ENCODE peak calls at places on chromosomes 1 and 21, in four cellular contexts. One of them, this sample, is unnamed.

GRCh38 chr1:149844096-149844495 is 55.3 kb upstream of the BOLA1 start:
- DNase-seq in tibial nerve: no peak
- DNase-seq in Peyer's patch: peak
- DNase-seq in ovary: no peak
- DNase-seq in this sample: peak

GRCh38 chr1:17232759-17233661 is 15.9 kb upstream of the PADI3 start:
- DNase-seq in tibial nerve: no peak
- DNase-seq in Peyer's patch: no peak
- DNase-seq in ovary: no peak
- DNase-seq in this sample: no peak

GRCh38 chr1:236280438-236281285 is 1.1 kb downstream of the ERO1B start:
- DNase-seq in tibial nerve: no peak
- DNase-seq in Peyer's patch: peak
- DNase-seq in ovary: no peak
- DNase-seq in this sample: no peak

GRCh38 chr1:225657462-225657989 is 4.6 kb upstream of the ENAH start:
- DNase-seq in tibial nerve: no peak
- DNase-seq in Peyer's patch: no peak
- DNase-seq in ovary: no peak
- DNase-seq in this sample: no peak

GRCh38 chr1:223411309-223411708 is 18.1 kb downstream of the CCDC185 start:
- DNase-seq in tibial nerve: no peak
- DNase-seq in Peyer's patch: no peak
- DNase-seq in ovary: no peak
- DNase-seq in this sample: no peak

GRCh38 chr1:32241011-32241763 is 5.8 kb upstream of the FAM167B start:
- DNase-seq in tibial nerve: peak
- DNase-seq in Peyer's patch: peak
- DNase-seq in ovary: peak
- DNase-seq in this sample: peak

GRCh38 chr1:47568763-47569162 is 130.9 kb downstream of the FOXD2 start:
- DNase-seq in tibial nerve: peak
- DNase-seq in Peyer's patch: no peak
- DNase-seq in ovary: no peak
- DNase-seq in this sample: peak

GRCh38 chr1:241532173-241532553 is at the start of gene KMO:
- DNase-seq in tibial nerve: no peak
- DNase-seq in Peyer's patch: no peak
- DNase-seq in ovary: no peak
- DNase-seq in this sample: no peak

GRCh38 chr21:21019681-21020080 is 21.5 kb downstream of the NCAM2 start:
- DNase-seq in tibial nerve: no peak
- DNase-seq in Peyer's patch: no peak
- DNase-seq in ovary: no peak
- DNase-seq in this sample: no peak

GRCh38 chr1:209723265-209723664 is 18.6 kb downstream of the HSD11B1 start:
- DNase-seq in tibial nerve: no peak
- DNase-seq in Peyer's patch: no peak
- DNase-seq in ovary: no peak
- DNase-seq in this sample: no peak

GRCh38 chr1:89692601-89693503 is 59.9 kb downstream of the LRRC8C start:
- DNase-seq in tibial nerve: no peak
- DNase-seq in Peyer's patch: peak
- DNase-seq in ovary: no peak
- DNase-seq in this sample: no peak

DNA sequence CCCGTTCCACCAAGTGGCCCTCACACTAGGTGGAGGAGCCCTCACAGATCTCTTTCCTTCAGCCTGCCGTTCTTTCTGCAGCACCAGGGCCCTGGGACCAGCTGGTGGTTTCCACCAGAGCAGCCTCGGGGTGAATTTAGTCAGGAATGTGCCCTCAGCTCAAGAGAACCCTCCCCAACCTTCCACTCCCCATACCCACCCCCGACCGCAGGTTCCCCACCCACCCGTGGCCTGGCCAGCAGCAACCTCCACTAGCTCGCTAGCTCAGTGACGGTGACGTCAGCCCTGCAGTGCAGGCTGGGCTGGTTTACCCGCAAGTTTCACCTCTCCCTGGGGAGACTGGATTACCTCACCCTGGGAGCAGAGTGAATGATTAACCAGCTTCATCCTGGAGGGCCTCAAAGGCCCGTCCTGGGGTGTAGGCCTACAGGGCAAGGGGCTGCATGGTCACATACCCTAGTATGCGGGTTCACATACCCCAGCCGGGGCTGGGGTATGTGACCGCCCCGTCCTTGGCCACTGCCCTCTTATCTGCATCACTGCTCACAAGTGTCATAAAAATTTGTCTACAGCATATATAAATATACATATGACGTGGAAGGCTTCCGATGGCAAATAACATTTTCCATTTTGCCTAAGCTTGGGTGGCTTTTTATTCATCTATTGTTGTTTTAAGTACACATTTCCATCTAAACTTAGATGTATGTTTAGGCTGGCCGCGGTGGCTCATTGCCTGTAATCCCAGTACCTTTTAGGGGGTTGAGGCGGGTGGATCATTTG is 24.5 kb downstream of the ELF3 start:
- DNase-seq in tibial nerve: peak
- DNase-seq in Peyer's patch: no peak
- DNase-seq in ovary: no peak
- DNase-seq in this sample: peak
- TF ChIP-seq POLR2A in tibial nerve: no peak
- TF ChIP-seq POLR2A in Peyer's patch: peak
- TF ChIP-seq POLR2A in ovary: no peak
- TF ChIP-seq POLR2A in this sample: no peak

DNA sequence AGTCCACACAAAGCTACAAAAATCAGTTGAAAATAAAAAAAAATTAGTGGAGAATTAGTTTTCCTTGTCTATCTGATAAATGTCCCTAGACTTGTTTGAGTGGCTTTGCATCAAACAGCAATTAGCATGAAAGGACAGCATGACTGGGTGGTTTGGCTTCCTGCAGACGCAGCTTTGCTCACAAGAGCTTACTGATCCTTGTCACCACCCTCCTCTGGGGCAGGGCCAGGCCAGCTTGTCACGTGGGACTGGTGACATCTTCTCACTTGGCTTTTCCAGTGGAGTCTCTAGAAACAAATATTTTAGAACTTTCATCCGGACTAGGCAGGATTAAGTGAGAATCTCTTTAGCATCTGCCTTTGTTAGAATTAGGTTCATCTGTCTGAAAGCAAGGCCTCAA is 76.0 kb upstream of the OLIG2 start:
- DNase-seq in tibial nerve: no peak
- DNase-seq in Peyer's patch: no peak
- DNase-seq in ovary: no peak
- DNase-seq in this sample: no peak
- TF ChIP-seq POLR2A in tibial nerve: no peak
- TF ChIP-seq POLR2A in Peyer's patch: no peak
- TF ChIP-seq POLR2A in ovary: no peak
- TF ChIP-seq POLR2A in this sample: no peak

DNA sequence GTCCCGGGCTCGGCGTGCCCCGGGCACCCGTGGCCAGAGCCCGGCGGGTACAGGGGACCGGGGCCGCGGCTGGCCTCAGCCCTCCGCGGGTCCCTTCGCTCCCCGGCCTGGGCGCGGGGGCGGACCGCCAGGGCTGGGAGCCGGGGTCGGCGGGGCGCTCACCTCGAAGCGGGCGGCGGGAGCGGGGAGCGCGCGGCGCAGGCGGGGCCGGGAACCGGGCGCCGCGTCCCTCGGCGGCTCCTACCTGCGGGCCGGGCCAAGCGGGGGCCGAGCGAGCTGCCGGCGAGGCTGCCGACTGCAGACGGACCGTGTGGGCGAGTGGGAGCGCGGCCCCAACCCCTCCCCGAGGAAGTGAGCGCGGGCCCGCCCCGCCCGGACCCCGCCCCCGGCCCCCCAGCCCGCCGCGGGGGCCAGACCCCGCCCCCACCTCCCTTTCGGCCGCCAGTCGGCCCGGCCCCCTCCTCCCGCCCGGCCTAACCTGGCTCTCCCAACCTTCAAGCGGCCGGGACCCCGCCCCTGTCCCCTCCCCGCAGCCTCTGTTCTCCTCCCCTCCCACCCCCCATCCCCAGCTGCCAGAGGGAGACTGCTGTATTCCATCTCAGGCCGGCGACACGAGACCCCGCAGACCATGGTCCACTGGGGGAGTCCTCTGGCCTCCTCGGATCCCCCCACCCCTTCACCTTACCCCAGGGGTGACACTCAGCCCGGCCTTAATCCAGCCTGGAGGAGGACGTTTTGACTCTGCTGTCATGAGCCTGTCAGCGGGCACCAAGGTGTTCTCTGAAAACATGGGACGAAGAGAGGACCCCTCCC is at the start of gene FHL3:
- DNase-seq in tibial nerve: no peak
- DNase-seq in Peyer's patch: peak
- DNase-seq in ovary: peak
- DNase-seq in this sample: peak
- TF ChIP-seq POLR2A in tibial nerve: peak
- TF ChIP-seq POLR2A in Peyer's patch: no peak
- TF ChIP-seq POLR2A in ovary: no peak
- TF ChIP-seq POLR2A in this sample: peak

DNA sequence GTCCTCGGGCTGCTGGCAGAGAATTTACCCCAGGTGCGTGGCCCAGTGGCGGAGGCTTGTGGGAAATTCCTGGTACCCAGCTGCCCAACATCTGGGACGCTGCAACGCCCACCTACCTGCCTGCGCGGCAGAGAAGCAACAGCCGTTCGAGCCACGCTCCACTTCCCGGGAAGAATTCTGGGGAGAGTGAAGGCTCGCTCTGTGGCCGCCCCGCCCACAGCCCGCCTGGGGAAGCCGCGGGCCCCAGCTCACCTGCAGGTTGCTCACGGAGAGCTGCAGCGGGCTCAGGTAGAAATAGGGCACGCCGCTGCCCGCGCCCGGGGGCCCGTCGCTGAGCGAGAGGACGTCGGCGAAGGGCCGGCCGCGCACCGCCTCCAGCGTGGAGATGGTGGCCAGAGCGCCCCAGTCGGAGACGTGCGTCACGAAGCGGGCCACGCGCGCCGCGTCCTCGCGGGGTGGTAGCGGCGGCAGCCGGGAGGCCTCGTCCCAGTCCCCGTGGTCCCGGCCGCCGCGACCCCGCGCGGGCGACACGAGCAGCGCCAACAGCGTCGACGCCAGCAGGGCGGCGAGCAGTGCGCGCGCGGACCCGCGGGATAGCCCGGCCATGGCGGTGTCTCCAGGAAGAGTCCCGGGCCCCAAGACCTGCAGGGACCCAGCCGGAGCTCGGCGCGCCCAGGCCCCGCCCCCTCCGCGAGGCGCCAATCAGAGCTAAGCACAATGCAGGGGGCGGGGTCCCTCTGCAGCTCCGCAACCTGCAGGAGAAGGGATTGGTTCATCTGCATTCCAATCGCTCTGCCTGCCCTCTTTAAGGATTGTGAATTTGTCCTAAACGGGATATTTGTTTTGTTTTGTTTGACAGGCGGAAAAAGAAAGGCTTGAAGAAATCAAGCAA is at the start of gene CREG1:
- DNase-seq in tibial nerve: peak
- DNase-seq in Peyer's patch: peak
- DNase-seq in ovary: peak
- DNase-seq in this sample: peak
- TF ChIP-seq POLR2A in tibial nerve: peak
- TF ChIP-seq POLR2A in Peyer's patch: peak
- TF ChIP-seq POLR2A in ovary: peak
- TF ChIP-seq POLR2A in this sample: peak

GRCh38 chr21:31932470-31932764 is 59.6 kb downstream of the HUNK start:
- DNase-seq in tibial nerve: no peak
- DNase-seq in Peyer's patch: no peak
- DNase-seq in ovary: no peak
- DNase-seq in this sample: no peak

GRCh38 chr21:31929548-31929947 is 56.7 kb downstream of the HUNK start:
- DNase-seq in tibial nerve: no peak
- DNase-seq in Peyer's patch: no peak
- DNase-seq in ovary: no peak
- DNase-seq in this sample: no peak

GRCh38 chr21:31930001-31930400 is 57.2 kb downstream of the HUNK start:
- DNase-seq in tibial nerve: no peak
- DNase-seq in Peyer's patch: no peak
- DNase-seq in ovary: no peak
- DNase-seq in this sample: no peak

GRCh38 chr21:31927872-31928476 is 55.2 kb downstream of the HUNK start:
- DNase-seq in tibial nerve: no peak
- DNase-seq in Peyer's patch: no peak
- DNase-seq in ovary: no peak
- DNase-seq in this sample: no peak

DNA sequence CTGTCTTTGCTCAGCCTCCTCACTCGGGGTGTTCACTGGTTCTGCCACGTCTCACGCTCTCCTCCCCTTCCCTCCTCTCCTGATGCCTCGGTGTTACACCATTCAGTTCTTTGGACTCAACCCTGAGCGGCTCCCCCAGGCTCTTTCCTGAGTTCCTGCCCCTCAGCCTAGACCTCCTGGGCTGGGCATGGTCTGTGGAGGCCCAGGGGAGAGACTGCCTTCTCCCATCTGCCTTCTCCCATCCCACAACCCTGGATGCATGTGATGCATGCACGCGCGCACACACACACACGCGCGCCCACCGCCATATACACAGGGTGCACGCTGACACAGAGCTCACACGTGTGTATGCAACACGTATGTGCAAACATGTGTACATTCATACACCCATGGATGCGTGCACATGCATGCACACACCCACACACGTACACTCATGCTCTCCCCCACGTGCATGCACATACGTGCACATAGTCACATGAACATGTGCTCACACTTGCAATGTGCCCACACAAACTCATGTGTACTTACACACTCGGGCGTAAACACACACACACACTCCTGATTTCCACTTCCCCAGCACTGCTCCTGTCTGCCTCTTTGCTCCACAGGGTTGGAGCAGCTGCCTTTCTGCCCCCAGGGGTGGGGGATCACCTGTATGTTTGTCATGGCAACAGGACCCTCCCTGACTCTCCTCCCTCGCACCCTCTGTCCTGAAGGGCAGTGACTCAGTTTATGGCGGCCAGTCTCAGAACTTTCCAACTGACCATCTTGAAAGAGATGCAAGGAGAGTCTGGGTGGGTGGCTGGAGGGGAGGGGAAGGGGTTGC is 59.0 kb downstream of the HUNK start:
- DNase-seq in tibial nerve: no peak
- DNase-seq in Peyer's patch: no peak
- DNase-seq in ovary: no peak
- DNase-seq in this sample: no peak
- TF ChIP-seq POLR2A in tibial nerve: no peak
- TF ChIP-seq POLR2A in Peyer's patch: no peak
- TF ChIP-seq POLR2A in ovary: no peak
- TF ChIP-seq POLR2A in this sample: no peak